ENCODE peak calls at places on chromosomes 4 and X, in eight cellular contexts. One of them, this sample, is unnamed.

GRCh38 chr4:34220601-34221000 is 2023.7 kb downstream of the ARAP2 start:
- DNase-seq in right lobe of liver: no peak
- DNase-seq in heart left ventricle: no peak
- DNase-seq in astrocyte of the spinal cord: no peak
- DNase-seq in HCT116: no peak
- DNase-seq in fibroblast of lung: no peak
- DNase-seq in GM12865: no peak
- DNase-seq in tibial artery: no peak
- DNase-seq in this sample: no peak

GRCh38 chr4:53937918-53938317 is 126.5 kb downstream of the CHIC2 start:
- DNase-seq in right lobe of liver: no peak
- DNase-seq in heart left ventricle: no peak
- DNase-seq in astrocyte of the spinal cord: peak
- DNase-seq in HCT116: peak
- DNase-seq in fibroblast of lung: peak
- DNase-seq in GM12865: no peak
- DNase-seq in tibial artery: no peak
- DNase-seq in this sample: no peak

GRCh38 chrX:2391869-2392606 is 108.7 kb downstream of the DHRSX start:
- DNase-seq in right lobe of liver: peak
- DNase-seq in heart left ventricle: no peak
- DNase-seq in astrocyte of the spinal cord: peak
- DNase-seq in HCT116: peak
- DNase-seq in fibroblast of lung: peak
- DNase-seq in GM12865: no peak
- DNase-seq in tibial artery: no peak
- DNase-seq in this sample: no peak

GRCh38 chrX:101485212-101486064 is at the start of gene ARMCX4:
- DNase-seq in right lobe of liver: peak
- DNase-seq in heart left ventricle: peak
- DNase-seq in astrocyte of the spinal cord: peak
- DNase-seq in HCT116: no peak
- DNase-seq in fibroblast of lung: peak
- DNase-seq in GM12865: peak
- DNase-seq in tibial artery: peak
- DNase-seq in this sample: peak

GRCh38 chr4:89836031-89836777 is 757 bp downstream of the SNCA start:
- DNase-seq in right lobe of liver: no peak
- DNase-seq in heart left ventricle: no peak
- DNase-seq in astrocyte of the spinal cord: no peak
- DNase-seq in HCT116: no peak
- DNase-seq in fibroblast of lung: no peak
- DNase-seq in GM12865: no peak
- DNase-seq in tibial artery: no peak
- DNase-seq in this sample: peak

GRCh38 chr4:145540235-145540634 is 58.6 kb downstream of the SMAD1 start:
- DNase-seq in right lobe of liver: no peak
- DNase-seq in heart left ventricle: no peak
- DNase-seq in astrocyte of the spinal cord: peak
- DNase-seq in HCT116: no peak
- DNase-seq in fibroblast of lung: peak
- DNase-seq in GM12865: no peak
- DNase-seq in tibial artery: no peak
- DNase-seq in this sample: no peak

GRCh38 chr4:170037481-170037880 is 11.3 kb upstream of the MFAP3L start:
- DNase-seq in right lobe of liver: no peak
- DNase-seq in heart left ventricle: no peak
- DNase-seq in astrocyte of the spinal cord: no peak
- DNase-seq in HCT116: no peak
- DNase-seq in fibroblast of lung: no peak
- DNase-seq in GM12865: no peak
- DNase-seq in tibial artery: no peak
- DNase-seq in this sample: no peak

GRCh38 chr4:153523171-153523757 is 57.1 kb downstream of the TMEM131L start:
- DNase-seq in right lobe of liver: no peak
- DNase-seq in heart left ventricle: no peak
- DNase-seq in astrocyte of the spinal cord: no peak
- DNase-seq in HCT116: no peak
- DNase-seq in fibroblast of lung: peak
- DNase-seq in GM12865: no peak
- DNase-seq in tibial artery: no peak
- DNase-seq in this sample: no peak

GRCh38 chr4:184958127-184958806 is 60.0 kb upstream of the HELT start:
- DNase-seq in right lobe of liver: peak
- DNase-seq in heart left ventricle: no peak
- DNase-seq in astrocyte of the spinal cord: no peak
- DNase-seq in HCT116: no peak
- DNase-seq in fibroblast of lung: no peak
- DNase-seq in GM12865: no peak
- DNase-seq in tibial artery: no peak
- DNase-seq in this sample: no peak

GRCh38 chr4:58191086-58191485 is 1080.9 kb upstream of the IGFBP7 start:
- DNase-seq in right lobe of liver: no peak
- DNase-seq in heart left ventricle: no peak
- DNase-seq in astrocyte of the spinal cord: no peak
- DNase-seq in HCT116: no peak
- DNase-seq in fibroblast of lung: no peak
- DNase-seq in GM12865: no peak
- DNase-seq in tibial artery: no peak
- DNase-seq in this sample: no peak

GRCh38 chrX:45505214-45505613 is 304.5 kb upstream of the DIPK2B start:
- DNase-seq in right lobe of liver: no peak
- DNase-seq in heart left ventricle: no peak
- DNase-seq in astrocyte of the spinal cord: peak
- DNase-seq in HCT116: no peak
- DNase-seq in fibroblast of lung: peak
- DNase-seq in GM12865: no peak
- DNase-seq in tibial artery: no peak
- DNase-seq in this sample: no peak

GRCh38 chr4:153418581-153418980 is 47.6 kb upstream of the TMEM131L start:
- DNase-seq in right lobe of liver: no peak
- DNase-seq in heart left ventricle: no peak
- DNase-seq in astrocyte of the spinal cord: no peak
- DNase-seq in HCT116: no peak
- DNase-seq in fibroblast of lung: no peak
- DNase-seq in GM12865: no peak
- DNase-seq in tibial artery: no peak
- DNase-seq in this sample: no peak

GRCh38 chr4:114782842-114783595 is 184.4 kb downstream of the UGT8 start:
- DNase-seq in right lobe of liver: no peak
- DNase-seq in heart left ventricle: no peak
- DNase-seq in astrocyte of the spinal cord: peak
- DNase-seq in HCT116: no peak
- DNase-seq in fibroblast of lung: peak
- DNase-seq in GM12865: no peak
- DNase-seq in tibial artery: no peak
- DNase-seq in this sample: no peak

GRCh38 chr4:41427306-41427882 is 110.6 kb upstream of the LIMCH1 start:
- DNase-seq in right lobe of liver: peak
- DNase-seq in heart left ventricle: no peak
- DNase-seq in astrocyte of the spinal cord: no peak
- DNase-seq in HCT116: no peak
- DNase-seq in fibroblast of lung: no peak
- DNase-seq in GM12865: no peak
- DNase-seq in tibial artery: no peak
- DNase-seq in this sample: no peak

GRCh38 chr4:122606364-122607043 is 14.4 kb downstream of the IL21 start:
- DNase-seq in right lobe of liver: no peak
- DNase-seq in heart left ventricle: no peak
- DNase-seq in astrocyte of the spinal cord: no peak
- DNase-seq in HCT116: no peak
- DNase-seq in fibroblast of lung: no peak
- DNase-seq in GM12865: no peak
- DNase-seq in tibial artery: no peak
- DNase-seq in this sample: no peak

GRCh38 chr4:38563703-38564490 is 100.1 kb upstream of the KLF3 start:
- DNase-seq in right lobe of liver: no peak
- DNase-seq in heart left ventricle: no peak
- DNase-seq in astrocyte of the spinal cord: peak
- DNase-seq in HCT116: no peak
- DNase-seq in fibroblast of lung: peak
- DNase-seq in GM12865: no peak
- DNase-seq in tibial artery: no peak
- DNase-seq in this sample: no peak

GRCh38 chrX:153554519-153555167 is 37.2 kb downstream of the ATP2B3 start:
- DNase-seq in right lobe of liver: peak
- DNase-seq in heart left ventricle: peak
- DNase-seq in astrocyte of the spinal cord: peak
- DNase-seq in HCT116: peak
- DNase-seq in fibroblast of lung: peak
- DNase-seq in GM12865: peak
- DNase-seq in tibial artery: peak
- DNase-seq in this sample: peak
- TF ChIP-seq CTCF in right lobe of liver: peak
- TF ChIP-seq CTCF in heart left ventricle: peak
- TF ChIP-seq CTCF in astrocyte of the spinal cord: peak
- TF ChIP-seq CTCF in HCT116: peak
- TF ChIP-seq CTCF in fibroblast of lung: peak
- TF ChIP-seq CTCF in GM12865: peak
- TF ChIP-seq CTCF in tibial artery: peak
- TF ChIP-seq CTCF in this sample: peak

GRCh38 chrX:110428144-110428543 is 69.5 kb downstream of the RTL9 start:
- DNase-seq in right lobe of liver: no peak
- DNase-seq in heart left ventricle: no peak
- DNase-seq in astrocyte of the spinal cord: no peak
- DNase-seq in HCT116: no peak
- DNase-seq in fibroblast of lung: peak
- DNase-seq in GM12865: no peak
- DNase-seq in tibial artery: no peak
- DNase-seq in this sample: no peak

GRCh38 chrX:110427076-110427475 is 68.4 kb downstream of the RTL9 start:
- DNase-seq in right lobe of liver: no peak
- DNase-seq in heart left ventricle: no peak
- DNase-seq in astrocyte of the spinal cord: no peak
- DNase-seq in HCT116: no peak
- DNase-seq in fibroblast of lung: no peak
- DNase-seq in GM12865: no peak
- DNase-seq in tibial artery: no peak
- DNase-seq in this sample: no peak

GRCh38 chrX:110420771-110421498 is 62.3 kb downstream of the RTL9 start:
- DNase-seq in right lobe of liver: no peak
- DNase-seq in heart left ventricle: no peak
- DNase-seq in astrocyte of the spinal cord: no peak
- DNase-seq in HCT116: no peak
- DNase-seq in fibroblast of lung: peak
- DNase-seq in GM12865: peak
- DNase-seq in tibial artery: no peak
- DNase-seq in this sample: no peak

GRCh38 chrX:110421499-110422455 is 63.1 kb downstream of the RTL9 start:
- DNase-seq in right lobe of liver: peak
- DNase-seq in heart left ventricle: peak
- DNase-seq in astrocyte of the spinal cord: no peak
- DNase-seq in HCT116: no peak
- DNase-seq in fibroblast of lung: no peak
- DNase-seq in GM12865: no peak
- DNase-seq in tibial artery: no peak
- DNase-seq in this sample: no peak

DNA sequence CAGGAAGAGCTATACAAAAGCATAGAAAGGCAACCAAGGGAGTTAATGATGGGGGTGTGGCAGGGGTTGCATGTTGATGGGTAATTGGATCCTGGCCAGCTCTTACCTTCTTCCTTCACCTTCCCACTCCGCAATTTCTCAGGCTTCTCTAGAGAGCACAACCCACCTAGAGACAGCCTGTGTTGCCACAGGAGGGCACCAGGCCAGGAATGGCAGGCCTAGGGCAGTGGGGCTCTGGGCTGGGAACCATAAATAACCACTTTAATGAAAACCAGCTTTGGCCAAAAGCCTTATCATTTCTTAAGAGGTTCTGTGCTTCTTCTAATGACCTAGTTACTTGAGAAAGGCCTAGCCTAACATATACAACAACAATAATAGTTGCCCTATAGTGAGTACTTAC is 66.6 kb downstream of the RTL9 start:
- DNase-seq in right lobe of liver: no peak
- DNase-seq in heart left ventricle: no peak
- DNase-seq in astrocyte of the spinal cord: no peak
- DNase-seq in HCT116: no peak
- DNase-seq in fibroblast of lung: no peak
- DNase-seq in GM12865: no peak
- DNase-seq in tibial artery: no peak
- DNase-seq in this sample: no peak
- TF ChIP-seq CTCF in right lobe of liver: no peak
- TF ChIP-seq CTCF in heart left ventricle: no peak
- TF ChIP-seq CTCF in astrocyte of the spinal cord: no peak
- TF ChIP-seq CTCF in HCT116: no peak
- TF ChIP-seq CTCF in fibroblast of lung: no peak
- TF ChIP-seq CTCF in GM12865: no peak
- TF ChIP-seq CTCF in tibial artery: no peak
- TF ChIP-seq CTCF in this sample: no peak

GRCh38 chrX:110125435-110125834 is 122.5 kb downstream of the TMEM164 start:
- DNase-seq in right lobe of liver: no peak
- DNase-seq in heart left ventricle: no peak
- DNase-seq in astrocyte of the spinal cord: peak
- DNase-seq in HCT116: no peak
- DNase-seq in fibroblast of lung: peak
- DNase-seq in GM12865: no peak
- DNase-seq in tibial artery: no peak
- DNase-seq in this sample: no peak
- TF ChIP-seq CTCF in right lobe of liver: no peak
- TF ChIP-seq CTCF in heart left ventricle: peak
- TF ChIP-seq CTCF in astrocyte of the spinal cord: peak
- TF ChIP-seq CTCF in HCT116: no peak
- TF ChIP-seq CTCF in fibroblast of lung: peak
- TF ChIP-seq CTCF in GM12865: no peak
- TF ChIP-seq CTCF in tibial artery: no peak
- TF ChIP-seq CTCF in this sample: no peak

GRCh38 chr4:139933541-139933940 is 220.4 kb downstream of the MAML3 start:
- DNase-seq in right lobe of liver: no peak
- DNase-seq in heart left ventricle: no peak
- DNase-seq in astrocyte of the spinal cord: no peak
- DNase-seq in HCT116: no peak
- DNase-seq in fibroblast of lung: no peak
- DNase-seq in GM12865: no peak
- DNase-seq in tibial artery: no peak
- DNase-seq in this sample: no peak
- TF ChIP-seq CTCF in right lobe of liver: no peak
- TF ChIP-seq CTCF in heart left ventricle: no peak
- TF ChIP-seq CTCF in astrocyte of the spinal cord: no peak
- TF ChIP-seq CTCF in HCT116: no peak
- TF ChIP-seq CTCF in fibroblast of lung: no peak
- TF ChIP-seq CTCF in GM12865: no peak
- TF ChIP-seq CTCF in tibial artery: no peak
- TF ChIP-seq CTCF in this sample: no peak

GRCh38 chrX:153412746-153413720 is 1.8 kb downstream of the ZFP92 start:
- DNase-seq in right lobe of liver: no peak
- DNase-seq in heart left ventricle: no peak
- DNase-seq in astrocyte of the spinal cord: no peak
- DNase-seq in HCT116: no peak
- DNase-seq in fibroblast of lung: no peak
- DNase-seq in GM12865: no peak
- DNase-seq in tibial artery: no peak
- DNase-seq in this sample: no peak
- TF ChIP-seq CTCF in right lobe of liver: no peak
- TF ChIP-seq CTCF in heart left ventricle: no peak
- TF ChIP-seq CTCF in astrocyte of the spinal cord: no peak
- TF ChIP-seq CTCF in HCT116: peak
- TF ChIP-seq CTCF in fibroblast of lung: no peak
- TF ChIP-seq CTCF in GM12865: no peak
- TF ChIP-seq CTCF in tibial artery: no peak
- TF ChIP-seq CTCF in this sample: no peak

This sample was measured in mesothelial cell of epicardium.